ENCODE peak calls at places on chromosomes 13 and 19, in six cellular contexts. V is testis, W is fibroblast of lung, Z is IMR-90, B is endothelial cell, G is AG09319. A is an unnamed sample.

GRCh38 chr13:92802776-92803175 is 423.8 kb upstream of the GPC6 start:
- DNase-seq in W (no peak), Z (no peak), V (no peak), G (no peak), B (no peak), A (no peak)

GRCh38 chr13:41813426-41813825 is 147.5 kb downstream of the VWA8 start:
- DNase-seq in G (no peak), B (no peak), V (no peak), Z (peak), W (peak), A (no peak)

GRCh38 chr19:8064866-8065486 is 12.4 kb downstream of the CCL25 start:
- DNase-seq in W (no peak), G (no peak), V (no peak), B (no peak), Z (no peak), A (no peak)

GRCh38 chr19:40398417-40399056 is 8.6 kb upstream of the HIPK4 start:
- DNase-seq in W (no peak), V (peak), B (no peak), Z (no peak), G (no peak), A (no peak)

GRCh38 chr13:24982333-24982999 is 113.5 kb upstream of the PABPC3 start:
- DNase-seq in V (no peak), G (no peak), B (peak), W (no peak), Z (no peak), A (no peak)

GRCh38 chr13:77620138-77620537 is 77.3 kb upstream of the SLAIN1 start:
- DNase-seq in V (no peak), Z (no peak), G (no peak), B (no peak), W (no peak), A (no peak)

GRCh38 chr13:48028066-48028465 is 9.5 kb upstream of the NUDT15 start:
- DNase-seq in G (no peak), B (no peak), Z (no peak), V (no peak), W (no peak), A (no peak)

GRCh38 chr19:58268344-58268743 is 10.4 kb upstream of the ZNF8 start:
- DNase-seq in W (no peak), V (no peak), G (no peak), Z (no peak), B (no peak), A (no peak)

GRCh38 chr13:89003656-89004055 is 1332.5 kb downstream of the SLITRK5 start:
- DNase-seq in G (no peak), Z (no peak), B (no peak), W (peak), V (no peak), A (no peak)

GRCh38 chr19:39858541-39858940 is 12.4 kb upstream of the FBL start:
- DNase-seq in G (no peak), B (no peak), W (no peak), V (peak), Z (peak), A (no peak)

GRCh38 chr19:6825076-6825774 is 52.7 kb downstream of the VAV1 start:
- DNase-seq in W (no peak), G (no peak), B (no peak), Z (no peak), V (no peak), A (no peak)

GRCh38 chr13:110156186-110157065 is 150.5 kb downstream of the COL4A1 start:
- DNase-seq in G (no peak), B (no peak), Z (peak), V (no peak), W (peak), A (no peak)

GRCh38 chr19:44552324-44552723 is 22.8 kb upstream of the CEACAM20 start:
- DNase-seq in B (peak), Z (no peak), W (peak), V (peak), G (no peak), A (peak)
- TF ChIP-seq CTCF in B (peak), Z (peak), W (peak), V (no peak), G (peak), A (peak)

GRCh38 chr13:47004022-47004421 is 107.2 kb upstream of the HTR2A start:
- DNase-seq in B (no peak), W (no peak), V (no peak), G (no peak), Z (peak), A (no peak)
- TF ChIP-seq CTCF in B (no peak), W (peak), V (no peak), G (no peak), Z (no peak), A (no peak)

GRCh38 chr19:2538096-2538757 is 62.3 kb downstream of the GADD45B start:
- DNase-seq in Z (no peak), V (no peak), W (no peak), B (no peak), G (no peak), A (no peak)

GRCh38 chr19:2542341-2543069 is 66.6 kb downstream of the GADD45B start:
- DNase-seq in G (no peak), W (peak), B (no peak), V (no peak), Z (peak), A (no peak)

GRCh38 chr19:2540251-2540645 is 64.3 kb downstream of the GADD45B start:
- DNase-seq in W (no peak), B (no peak), Z (no peak), V (no peak), G (no peak), A (no peak)

GRCh38 chr19:2543463-2544442 is 67.8 kb downstream of the GADD45B start:
- DNase-seq in Z (peak), G (peak), V (peak), B (peak), W (peak), A (peak)

DNA sequence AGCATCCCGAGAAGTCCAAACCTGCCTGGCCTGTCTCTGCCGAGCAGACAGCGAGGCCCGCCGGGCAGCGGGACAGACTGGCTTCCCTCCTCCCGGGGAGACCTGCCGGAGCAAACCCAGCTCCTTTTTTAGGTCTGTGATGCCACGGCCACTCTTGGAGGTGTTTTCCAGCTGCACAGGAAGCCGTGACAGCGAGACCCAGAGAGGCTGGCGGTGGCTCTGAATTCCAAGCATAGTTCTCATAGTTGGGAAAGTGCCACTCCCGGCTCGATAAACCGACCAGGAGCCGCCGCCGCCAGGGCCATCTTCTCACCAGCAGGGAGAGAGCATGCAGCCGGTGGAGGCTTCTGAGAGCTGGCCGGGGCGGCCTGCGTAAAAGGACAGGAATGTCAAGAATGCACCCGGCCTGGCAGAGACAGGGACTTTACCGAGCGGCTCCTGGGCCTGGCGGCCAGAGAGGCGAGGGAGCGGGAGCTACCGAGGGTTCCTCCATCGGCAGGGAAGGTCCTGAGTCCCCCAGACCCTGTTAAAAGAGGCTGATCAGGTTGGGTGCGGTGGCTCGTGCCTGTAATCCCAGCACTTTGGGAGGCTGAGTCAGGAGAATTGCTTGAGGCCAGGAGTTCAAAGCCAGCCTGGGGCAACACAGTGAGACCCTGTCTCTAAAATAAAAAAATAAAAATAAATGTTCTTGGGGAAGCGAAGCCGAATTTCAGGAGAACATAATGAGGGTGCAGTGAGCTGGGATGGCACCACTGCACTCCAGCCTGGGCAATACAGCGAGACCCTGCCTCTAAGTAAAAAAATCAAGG is 64.9 kb downstream of the GADD45B start:
- DNase-seq in G (peak), B (peak), W (peak), Z (peak), V (peak), A (peak)
- TF ChIP-seq CTCF in G (peak), B (no peak), W (peak), Z (peak), V (peak), A (peak)

GRCh38 chr19:30646806-30647205 is 274.6 kb downstream of the ZNF536 start:
- DNase-seq in W (no peak), Z (no peak), G (no peak), B (no peak), V (no peak), A (no peak)

GRCh38 chr19:30649934-30650614 is 277.9 kb downstream of the ZNF536 start:
- DNase-seq in V (peak), Z (peak), B (peak), G (peak), W (peak), A (peak)

GRCh38 chr19:30649149-30649548 is 277.0 kb downstream of the ZNF536 start:
- DNase-seq in B (no peak), V (no peak), Z (no peak), W (no peak), G (no peak), A (no peak)

GRCh38 chr19:30647891-30648290 is 275.7 kb downstream of the ZNF536 start:
- DNase-seq in Z (no peak), V (no peak), B (no peak), W (no peak), G (no peak), A (no peak)

DNA sequence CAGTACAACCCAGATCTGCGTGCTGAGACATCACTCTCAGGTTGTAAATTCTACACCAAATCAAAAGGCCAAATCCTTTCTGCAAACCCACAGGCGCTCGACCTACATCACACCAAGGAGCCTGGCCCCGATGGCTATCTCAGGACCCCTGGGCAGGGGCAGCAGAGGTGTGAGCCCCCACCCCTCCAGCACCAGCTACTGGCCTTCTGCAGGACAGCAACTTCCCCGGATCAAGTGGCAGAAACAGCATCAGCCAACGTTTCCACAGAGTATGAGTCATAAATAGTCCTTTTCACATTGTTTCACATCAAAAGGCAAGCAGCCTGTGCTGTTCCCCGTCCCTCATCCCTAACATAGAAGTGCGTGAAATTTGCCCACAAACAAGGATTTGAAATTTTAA is 276.1 kb downstream of the ZNF536 start:
- DNase-seq in G (no peak), Z (peak), W (no peak), V (no peak), B (peak), A (no peak)
- TF ChIP-seq CTCF in G (no peak), Z (no peak), W (no peak), V (no peak), B (no peak), A (no peak)

DNA sequence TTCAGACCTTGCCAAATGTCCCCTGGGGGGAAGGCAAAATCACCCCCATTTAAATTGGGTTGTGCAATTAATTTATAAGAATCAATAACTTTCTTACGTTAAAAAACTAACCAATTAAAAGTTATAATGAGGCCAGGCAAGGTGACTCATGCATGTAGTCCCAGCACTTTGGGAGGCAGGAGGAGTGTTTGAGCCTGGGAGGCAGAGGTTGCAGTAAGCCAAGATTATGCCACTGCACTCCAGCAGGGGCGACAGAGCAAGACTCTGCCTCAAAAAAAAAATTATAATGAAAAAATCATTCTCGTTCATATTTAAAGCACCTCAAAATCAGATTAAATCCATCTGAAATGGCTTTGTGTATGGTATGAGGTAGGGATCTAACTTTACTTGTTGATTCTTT is 18.4 kb upstream of the SIGLEC14 start:
- DNase-seq in B (no peak), Z (no peak), G (no peak), V (peak), W (peak), A (no peak)
- TF ChIP-seq CTCF in B (no peak), Z (peak), G (peak), V (no peak), W (peak), A (peak)

GRCh38 chr13:44243198-44243852 is 130.3 kb upstream of the SERP2 start:
- DNase-seq in V (no peak), W (peak), G (no peak), Z (peak), B (peak), A (peak)
- TF ChIP-seq CTCF in V (no peak), W (peak), G (peak), Z (peak), B (peak), A (peak)

GRCh38 chr19:30556230-30556711 is 184.1 kb downstream of the ZNF536 start:
- DNase-seq in V (no peak), Z (no peak), W (no peak), B (no peak), G (no peak), A (no peak)
- TF ChIP-seq CTCF in V (no peak), Z (no peak), W (no peak), B (no peak), G (no peak), A (no peak)

DNA sequence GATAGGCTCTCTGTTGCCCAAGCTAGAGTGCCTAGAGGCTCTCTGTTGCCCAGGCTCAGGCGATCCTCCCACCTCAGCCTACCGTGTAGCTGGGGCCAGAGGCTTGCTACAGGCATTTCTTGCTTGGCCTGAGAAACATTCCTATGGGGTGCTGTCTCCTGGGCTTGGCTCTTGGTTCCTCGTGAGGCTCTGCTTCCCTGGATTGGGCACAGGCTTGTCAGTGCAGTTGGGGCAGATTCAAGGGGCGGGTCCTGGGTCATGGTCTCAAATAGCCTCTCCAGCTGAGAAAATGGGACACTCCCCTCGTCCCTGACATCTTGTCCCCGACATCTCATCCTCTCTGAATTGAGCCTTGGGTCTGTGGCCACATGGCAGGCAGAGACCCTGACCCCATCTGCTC is 4.9 kb downstream of the TSSK6 start:
- DNase-seq in Z (no peak), G (no peak), B (no peak), W (no peak), V (no peak), A (no peak)
- TF ChIP-seq CTCF in Z (no peak), G (no peak), B (no peak), W (no peak), V (no peak), A (no peak)

GRCh38 chr13:19927117-19927734 is 31.3 kb upstream of the ZMYM2 start:
- DNase-seq in V (no peak), W (peak), G (peak), Z (peak), B (no peak), A (no peak)
- TF ChIP-seq CTCF in V (no peak), W (peak), G (peak), Z (peak), B (peak), A (peak)

A was measured in neural crest cell.